ENCODE peak calls at places on chromosome 6, in five cellular contexts. One of them, this sample, is unnamed.

GRCh38 chr6:146041282-146041681 is 12.4 kb downstream of the GRM1 start:
- DNase-seq in AG09309: no peak
- DNase-seq in cardiac fibroblast: peak
- DNase-seq in AG04450: no peak
- DNase-seq in esophagus squamous epithelium: no peak
- DNase-seq in this sample: no peak

GRCh38 chr6:45590225-45590624 is 212.5 kb upstream of the SUPT3H start:
- DNase-seq in AG09309: peak
- DNase-seq in cardiac fibroblast: peak
- DNase-seq in AG04450: peak
- DNase-seq in esophagus squamous epithelium: no peak
- DNase-seq in this sample: no peak

GRCh38 chr6:67634199-67634598 is 1000.9 kb upstream of the ADGRB3 start:
- DNase-seq in AG09309: no peak
- DNase-seq in cardiac fibroblast: no peak
- DNase-seq in AG04450: no peak
- DNase-seq in esophagus squamous epithelium: no peak
- DNase-seq in this sample: no peak

GRCh38 chr6:42727627-42728026 is 5.2 kb upstream of the PRPH2 start:
- DNase-seq in AG09309: no peak
- DNase-seq in cardiac fibroblast: no peak
- DNase-seq in AG04450: no peak
- DNase-seq in esophagus squamous epithelium: no peak
- DNase-seq in this sample: no peak

GRCh38 chr6:7991992-7992815 is 72.0 kb downstream of the BLOC1S5 start:
- DNase-seq in AG09309: peak
- DNase-seq in cardiac fibroblast: peak
- DNase-seq in AG04450: peak
- DNase-seq in esophagus squamous epithelium: no peak
- DNase-seq in this sample: no peak

GRCh38 chr6:83307849-83308248 is 114.7 kb downstream of the RWDD2A start:
- DNase-seq in AG09309: no peak
- DNase-seq in cardiac fibroblast: no peak
- DNase-seq in AG04450: no peak
- DNase-seq in esophagus squamous epithelium: no peak
- DNase-seq in this sample: no peak

GRCh38 chr6:49540614-49541013 is 9.9 kb upstream of the C6orf141 start:
- DNase-seq in AG09309: no peak
- DNase-seq in cardiac fibroblast: no peak
- DNase-seq in AG04450: no peak
- DNase-seq in esophagus squamous epithelium: no peak
- DNase-seq in this sample: no peak

GRCh38 chr6:75467906-75468460 is 25.6 kb downstream of the FILIP1 start:
- DNase-seq in AG09309: no peak
- DNase-seq in cardiac fibroblast: no peak
- DNase-seq in AG04450: no peak
- DNase-seq in esophagus squamous epithelium: no peak
- DNase-seq in this sample: no peak

GRCh38 chr6:56143796-56144195 is 103.6 kb downstream of the COL21A1 start:
- DNase-seq in AG09309: no peak
- DNase-seq in cardiac fibroblast: peak
- DNase-seq in AG04450: no peak
- DNase-seq in esophagus squamous epithelium: no peak
- DNase-seq in this sample: no peak

GRCh38 chr6:96124778-96125177 is 109.0 kb downstream of the FUT9 start:
- DNase-seq in AG09309: no peak
- DNase-seq in cardiac fibroblast: no peak
- DNase-seq in AG04450: no peak
- DNase-seq in esophagus squamous epithelium: no peak
- DNase-seq in this sample: no peak

GRCh38 chr6:26158581-26159416 is 71.6 kb downstream of the HFE start:
- DNase-seq in AG09309: no peak
- DNase-seq in cardiac fibroblast: peak
- DNase-seq in AG04450: no peak
- DNase-seq in esophagus squamous epithelium: no peak
- DNase-seq in this sample: no peak

GRCh38 chr6:15502451-15503345 is 160.1 kb downstream of the DTNBP1 start:
- DNase-seq in AG09309: no peak
- DNase-seq in cardiac fibroblast: no peak
- DNase-seq in AG04450: no peak
- DNase-seq in esophagus squamous epithelium: no peak
- DNase-seq in this sample: no peak

GRCh38 chr6:45786243-45786795 is 229.3 kb downstream of the CLIC5 start:
- DNase-seq in AG09309: no peak
- DNase-seq in cardiac fibroblast: no peak
- DNase-seq in AG04450: no peak
- DNase-seq in esophagus squamous epithelium: no peak
- DNase-seq in this sample: no peak

GRCh38 chr6:25617997-25618396 is 34.0 kb upstream of the SCGN start:
- DNase-seq in AG09309: no peak
- DNase-seq in cardiac fibroblast: no peak
- DNase-seq in AG04450: no peak
- DNase-seq in esophagus squamous epithelium: no peak
- DNase-seq in this sample: no peak

GRCh38 chr6:153947817-153948447 is 91.1 kb upstream of the OPRM1 start:
- DNase-seq in AG09309: no peak
- DNase-seq in cardiac fibroblast: peak
- DNase-seq in AG04450: no peak
- DNase-seq in esophagus squamous epithelium: no peak
- DNase-seq in this sample: no peak

GRCh38 chr6:16288163-16288562 is 49.8 kb downstream of the GMPR start:
- DNase-seq in AG09309: no peak
- DNase-seq in cardiac fibroblast: no peak
- DNase-seq in AG04450: no peak
- DNase-seq in esophagus squamous epithelium: no peak
- DNase-seq in this sample: no peak

GRCh38 chr6:169898788-169899480 is 147.5 kb downstream of the ERMARD start:
- DNase-seq in AG09309: no peak
- DNase-seq in cardiac fibroblast: no peak
- DNase-seq in AG04450: no peak
- DNase-seq in esophagus squamous epithelium: no peak
- DNase-seq in this sample: no peak

GRCh38 chr6:81051952-81052351 is 700.5 kb downstream of the TENT5A start:
- DNase-seq in AG09309: no peak
- DNase-seq in cardiac fibroblast: no peak
- DNase-seq in AG04450: no peak
- DNase-seq in esophagus squamous epithelium: no peak
- DNase-seq in this sample: no peak

GRCh38 chr6:35091353-35092083 is 49.6 kb downstream of the TCP11 start:
- DNase-seq in AG09309: no peak
- DNase-seq in cardiac fibroblast: no peak
- DNase-seq in AG04450: no peak
- DNase-seq in esophagus squamous epithelium: no peak
- DNase-seq in this sample: no peak

GRCh38 chr6:105170066-105170465 is 9.7 kb downstream of the POPDC3 start:
- DNase-seq in AG09309: no peak
- DNase-seq in cardiac fibroblast: peak
- DNase-seq in AG04450: no peak
- DNase-seq in esophagus squamous epithelium: no peak
- DNase-seq in this sample: no peak

GRCh38 chr6:145736854-145737181 is 1.5 kb upstream of the EPM2A start:
- DNase-seq in AG09309: no peak
- DNase-seq in cardiac fibroblast: peak
- DNase-seq in AG04450: no peak
- DNase-seq in esophagus squamous epithelium: no peak
- DNase-seq in this sample: no peak

GRCh38 chr6:75532521-75532920 is 38.9 kb upstream of the FILIP1 start:
- DNase-seq in AG09309: no peak
- DNase-seq in cardiac fibroblast: no peak
- DNase-seq in AG04450: no peak
- DNase-seq in esophagus squamous epithelium: no peak
- DNase-seq in this sample: no peak

GRCh38 chr6:47414517-47415167 is 62.9 kb upstream of the CD2AP start:
- DNase-seq in AG09309: peak
- DNase-seq in cardiac fibroblast: peak
- DNase-seq in AG04450: no peak
- DNase-seq in esophagus squamous epithelium: no peak
- DNase-seq in this sample: no peak

GRCh38 chr6:4460595-4461475 is 315.4 kb upstream of the CDYL start:
- DNase-seq in AG09309: no peak
- DNase-seq in cardiac fibroblast: peak
- DNase-seq in AG04450: peak
- DNase-seq in esophagus squamous epithelium: no peak
- DNase-seq in this sample: no peak

GRCh38 chr6:80003841-80004198 is 629 bp upstream of the TTK start:
- DNase-seq in AG09309: no peak
- DNase-seq in cardiac fibroblast: no peak
- DNase-seq in AG04450: no peak
- DNase-seq in esophagus squamous epithelium: no peak
- DNase-seq in this sample: no peak

GRCh38 chr6:156776470-156776840 is 723 bp upstream of the ARID1B start:
- DNase-seq in AG09309: no peak
- DNase-seq in cardiac fibroblast: peak
- DNase-seq in AG04450: no peak
- DNase-seq in esophagus squamous epithelium: no peak
- DNase-seq in this sample: no peak

GRCh38 chr6:4647414-4648365 is 128.5 kb upstream of the CDYL start:
- DNase-seq in AG09309: peak
- DNase-seq in cardiac fibroblast: peak
- DNase-seq in AG04450: peak
- DNase-seq in esophagus squamous epithelium: no peak
- DNase-seq in this sample: peak

GRCh38 chr6:143513410-143513809 is 1.9 kb upstream of the FUCA2 start:
- DNase-seq in AG09309: no peak
- DNase-seq in cardiac fibroblast: no peak
- DNase-seq in AG04450: no peak
- DNase-seq in esophagus squamous epithelium: no peak
- DNase-seq in this sample: no peak

GRCh38 chr6:16824804-16825777 is 63.8 kb upstream of the ATXN1 start:
- DNase-seq in AG09309: no peak
- DNase-seq in cardiac fibroblast: no peak
- DNase-seq in AG04450: no peak
- DNase-seq in esophagus squamous epithelium: no peak
- DNase-seq in this sample: no peak

GRCh38 chr6:40349566-40350192 is 237.5 kb downstream of the LRFN2 start:
- DNase-seq in AG09309: no peak
- DNase-seq in cardiac fibroblast: no peak
- DNase-seq in AG04450: no peak
- DNase-seq in esophagus squamous epithelium: no peak
- DNase-seq in this sample: peak

GRCh38 chr6:132892929-132893771 is 78.8 kb downstream of the RPS12 start:
- DNase-seq in AG09309: no peak
- DNase-seq in cardiac fibroblast: no peak
- DNase-seq in AG04450: no peak
- DNase-seq in esophagus squamous epithelium: no peak
- DNase-seq in this sample: no peak

GRCh38 chr6:125154184-125155135 is 887 bp downstream of the TPD52L1 start:
- DNase-seq in AG09309: no peak
- DNase-seq in cardiac fibroblast: peak
- DNase-seq in AG04450: no peak
- DNase-seq in esophagus squamous epithelium: no peak
- DNase-seq in this sample: peak
- TF ChIP-seq CTCF in AG09309: no peak
- TF ChIP-seq CTCF in cardiac fibroblast: peak
- TF ChIP-seq CTCF in AG04450: no peak
- TF ChIP-seq CTCF in esophagus squamous epithelium: peak
- TF ChIP-seq CTCF in this sample: peak

GRCh38 chr6:165895421-165896165 is 232.6 kb upstream of the PDE10A start:
- DNase-seq in AG09309: no peak
- DNase-seq in cardiac fibroblast: peak
- DNase-seq in AG04450: no peak
- DNase-seq in esophagus squamous epithelium: no peak
- DNase-seq in this sample: no peak
- TF ChIP-seq CTCF in AG09309: no peak
- TF ChIP-seq CTCF in cardiac fibroblast: no peak
- TF ChIP-seq CTCF in AG04450: peak
- TF ChIP-seq CTCF in esophagus squamous epithelium: no peak
- TF ChIP-seq CTCF in this sample: no peak

GRCh38 chr6:157946865-157947532 is 34.7 kb upstream of the SYNJ2 start:
- DNase-seq in AG09309: no peak
- DNase-seq in cardiac fibroblast: peak
- DNase-seq in AG04450: no peak
- DNase-seq in esophagus squamous epithelium: no peak
- DNase-seq in this sample: no peak
- TF ChIP-seq CTCF in AG09309: peak
- TF ChIP-seq CTCF in cardiac fibroblast: peak
- TF ChIP-seq CTCF in AG04450: peak
- TF ChIP-seq CTCF in esophagus squamous epithelium: no peak
- TF ChIP-seq CTCF in this sample: peak

GRCh38 chr6:73731285-73731684 is 35.3 kb downstream of the CD109 start:
- DNase-seq in AG09309: no peak
- DNase-seq in cardiac fibroblast: no peak
- DNase-seq in AG04450: no peak
- DNase-seq in esophagus squamous epithelium: no peak
- DNase-seq in this sample: no peak

GRCh38 chr6:73738367-73739028 is 42.5 kb downstream of the CD109 start:
- DNase-seq in AG09309: no peak
- DNase-seq in cardiac fibroblast: no peak
- DNase-seq in AG04450: no peak
- DNase-seq in esophagus squamous epithelium: no peak
- DNase-seq in this sample: no peak

GRCh38 chr6:73732845-73733675 is 37.1 kb downstream of the CD109 start:
- DNase-seq in AG09309: peak
- DNase-seq in cardiac fibroblast: peak
- DNase-seq in AG04450: peak
- DNase-seq in esophagus squamous epithelium: peak
- DNase-seq in this sample: no peak

GRCh38 chr6:73734843-73735453 is 38.9 kb downstream of the CD109 start:
- DNase-seq in AG09309: no peak
- DNase-seq in cardiac fibroblast: no peak
- DNase-seq in AG04450: no peak
- DNase-seq in esophagus squamous epithelium: no peak
- DNase-seq in this sample: no peak

GRCh38 chr6:73733791-73734190 is 37.8 kb downstream of the CD109 start:
- DNase-seq in AG09309: no peak
- DNase-seq in cardiac fibroblast: no peak
- DNase-seq in AG04450: no peak
- DNase-seq in esophagus squamous epithelium: no peak
- DNase-seq in this sample: no peak
- TF ChIP-seq CTCF in AG09309: no peak
- TF ChIP-seq CTCF in cardiac fibroblast: no peak
- TF ChIP-seq CTCF in AG04450: no peak
- TF ChIP-seq CTCF in esophagus squamous epithelium: no peak
- TF ChIP-seq CTCF in this sample: no peak